ENCODE peak calls at places on chromosomes 12 and 14, in six cellular contexts. T is hypothalamus, Q is fibroblast of mammary gland, J is ovary, Z is ELR, X is NCI-H1092. Y is an unnamed sample.

GRCh38 chr14:71049435-71050147 is 142.3 kb downstream of the PCNX1 start:
- DNase-seq in T (no peak), Q (peak), J (no peak), Z (peak), X (no peak), Y (no peak)

GRCh38 chr12:3164454-3165310 is 87.5 kb downstream of the TSPAN9 start:
- DNase-seq in T (no peak), Q (no peak), J (no peak), Z (no peak), X (no peak), Y (no peak)

GRCh38 chr14:68691031-68691864 is 101.6 kb downstream of the ZFP36L1 start:
- DNase-seq in T (no peak), Q (no peak), J (no peak), Z (no peak), X (no peak), Y (no peak)

GRCh38 chr12:9707864-9708808 is 24.8 kb downstream of the CLECL1 start:
- DNase-seq in T (no peak), Q (peak), J (no peak), Z (peak), X (peak), Y (peak)

GRCh38 chr14:80278293-80279037 is 67.2 kb upstream of the DIO2 start:
- DNase-seq in T (no peak), Q (peak), J (no peak), Z (peak), X (no peak), Y (peak)

GRCh38 chr12:108825205-108825950 is 32.0 kb downstream of the SSH1 start:
- DNase-seq in T (no peak), Q (peak), J (no peak), Z (peak), X (no peak), Y (no peak)

GRCh38 chr14:69554500-69554899 is 20.2 kb downstream of the CCDC177 start:
- DNase-seq in T (no peak), Q (peak), J (no peak), Z (no peak), X (no peak), Y (no peak)

GRCh38 chr12:2876431-2877046 is 435 bp downstream of the FOXM1 start:
- DNase-seq in T (no peak), Q (peak), J (no peak), Z (peak), X (no peak), Y (no peak)

GRCh38 chr14:94021001-94021400 is 5.1 kb upstream of the OTUB2 start:
- DNase-seq in T (no peak), Q (peak), J (no peak), Z (peak), X (no peak), Y (no peak)

GRCh38 chr12:93621986-93622385 is 49.5 kb downstream of the SOCS2 start:
- DNase-seq in T (no peak), Q (peak), J (no peak), Z (no peak), X (no peak), Y (no peak)

GRCh38 chr12:118773956-118774723 is 207.2 kb upstream of the SRRM4 start:
- DNase-seq in T (peak), Q (no peak), J (no peak), Z (no peak), X (peak), Y (no peak)

GRCh38 chr12:43957732-43958131 is 121.9 kb downstream of the TMEM117 start:
- DNase-seq in T (no peak), Q (peak), J (no peak), Z (peak), X (peak), Y (no peak)

GRCh38 chr14:104967414-104968152 is 10.6 kb downstream of the AHNAK2 start:
- DNase-seq in T (no peak), Q (peak), J (peak), Z (peak), X (no peak), Y (peak)

GRCh38 chr14:94748667-94749347 is 21.1 kb downstream of the GSC start:
- DNase-seq in T (no peak), Q (peak), J (no peak), Z (peak), X (peak), Y (no peak)